ENCODE peak calls at places on chromosomes 13 and 19, in four cellular contexts. K is heart left ventricle, W is adrenal gland, U is AG09319. M is an unnamed sample.

GRCh38 chr13:49308104-49308875 is 60.6 kb downstream of the CDADC1 start:
- DNase-seq in U (peak; percentile 14), W (no peak), K (peak; percentile 78), M (no peak)

GRCh38 chr19:5484398-5485285 is 29.4 kb downstream of the ZNRF4 start:
- DNase-seq in W (no peak), K (no peak), U (no peak), M (no peak)

GRCh38 chr19:31139871-31140505 is 209.2 kb downstream of the TSHZ3 start:
- DNase-seq in W (no peak), U (no peak), K (no peak), M (peak; percentile 52)

GRCh38 chr13:70568571-70568970 is 460.3 kb upstream of the KLHL1 start:
- DNase-seq in W (peak; percentile 18), K (no peak), U (no peak), M (peak; percentile 0)

GRCh38 chr13:104976964-104977363 is 1558.5 kb downstream of the EFNB2 start:
- DNase-seq in K (no peak), W (no peak), U (no peak), M (no peak)

GRCh38 chr19:1315470-1316166 is 29.9 kb downstream of the EFNA2 start:
- DNase-seq in K (peak; percentile 41), U (no peak), W (peak; percentile 68), M (no peak)

GRCh38 chr19:4108767-4109625 is 14.9 kb downstream of the MAP2K2 start:
- DNase-seq in U (no peak), W (no peak), K (no peak), M (no peak)

GRCh38 chr19:36963262-36963661 is 47.1 kb downstream of the ZNF568 start:
- DNase-seq in K (no peak), U (no peak), W (no peak), M (no peak)

GRCh38 chr13:95480131-95480545 is 72.4 kb upstream of the CLDN10 start:
- DNase-seq in K (no peak), U (no peak), W (peak; percentile 33), M (no peak)

GRCh38 chr19:12838182-12838890 is at the start of gene MAST1:
- DNase-seq in U (no peak), K (no peak), W (peak; percentile 54), M (no peak)

GRCh38 chr13:88005188-88005587 is 334.0 kb downstream of the SLITRK5 start:
- DNase-seq in K (no peak), U (no peak), W (no peak), M (no peak)
- TF ChIP-seq CTCF in K (no peak), U (peak; percentile 16), W (no peak), M (no peak)

GRCh38 chr19:48713041-48713863 is 6.3 kb downstream of the MAMSTR start:
- DNase-seq in U (no peak), W (peak; percentile 48), K (peak; percentile 27), M (no peak)
- TF ChIP-seq CTCF in U (peak; percentile 1), W (no peak), K (no peak), M (peak; percentile 36)

GRCh38 chr19:45112111-45112827 is 19.3 kb downstream of the PPP1R37 start:
- DNase-seq in K (no peak), U (no peak), W (no peak), M (no peak)
- TF ChIP-seq CTCF in K (no peak), U (no peak), W (no peak), M (no peak)

DNA sequence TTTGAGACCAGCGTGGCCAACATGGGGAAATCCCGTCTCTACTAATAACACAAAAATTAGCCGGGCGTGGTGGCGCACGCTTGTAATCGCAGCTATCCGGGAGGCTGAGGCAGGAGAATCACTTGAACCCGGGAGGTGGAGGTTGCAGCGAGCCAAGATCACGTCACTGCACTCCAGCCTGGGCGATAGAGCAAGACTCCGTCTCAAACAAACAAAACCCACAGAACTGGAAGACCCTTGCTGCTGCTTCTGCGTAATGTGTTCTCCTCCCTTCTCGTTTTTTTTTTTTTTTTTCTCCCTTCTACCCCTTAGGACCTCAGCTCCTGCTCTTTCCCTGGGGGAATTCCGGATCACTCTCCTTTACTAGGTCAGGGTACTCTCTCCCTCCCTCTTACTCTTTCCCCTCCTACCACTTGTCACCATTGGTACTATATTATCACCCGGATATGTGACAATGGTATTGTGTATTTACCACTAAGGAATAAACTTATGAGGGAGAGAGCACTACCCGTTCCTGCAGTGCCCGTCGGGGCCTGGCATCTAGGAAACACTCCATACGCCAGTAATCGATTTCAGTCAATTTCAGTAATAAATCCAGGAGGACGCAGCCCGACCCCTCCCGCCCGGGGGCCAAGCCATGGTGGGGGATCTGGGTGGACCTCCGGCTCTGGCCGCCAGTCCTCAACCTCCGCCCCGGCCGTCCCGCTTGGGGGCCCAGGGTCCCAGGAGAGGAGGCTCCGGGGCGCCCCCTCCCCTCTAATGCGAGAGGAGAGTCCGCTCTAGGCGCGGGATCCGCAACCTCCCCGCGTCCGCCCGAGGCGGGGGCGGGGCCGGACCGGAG is 423 bp upstream of the GARRE1 start:
- DNase-seq in W (peak; percentile 91), K (peak; percentile 90), U (no peak), M (no peak)
- TF ChIP-seq CTCF in W (no peak), K (no peak), U (no peak), M (no peak)

GRCh38 chr19:41626278-41626677 is 596 bp downstream of the CEACAM4 start:
- DNase-seq in W (no peak), U (no peak), K (no peak), M (no peak)

GRCh38 chr19:41627966-41628675 is 1.2 kb upstream of the CEACAM4 start:
- DNase-seq in W (no peak), K (no peak), U (no peak), M (no peak)

GRCh38 chr19:41623360-41623759 is 3.5 kb downstream of the CEACAM4 start:
- DNase-seq in K (no peak), U (no peak), W (no peak), M (no peak)

GRCh38 chr19:41624515-41624914 is 2.4 kb downstream of the CEACAM4 start:
- DNase-seq in K (no peak), U (no peak), W (no peak), M (no peak)

GRCh38 chr19:41626877-41627276 is at the start of gene CEACAM4:
- DNase-seq in K (peak; percentile 49), W (peak; percentile 27), U (no peak), M (no peak)
- TF ChIP-seq CTCF in K (no peak), W (no peak), U (no peak), M (no peak)

DNA sequence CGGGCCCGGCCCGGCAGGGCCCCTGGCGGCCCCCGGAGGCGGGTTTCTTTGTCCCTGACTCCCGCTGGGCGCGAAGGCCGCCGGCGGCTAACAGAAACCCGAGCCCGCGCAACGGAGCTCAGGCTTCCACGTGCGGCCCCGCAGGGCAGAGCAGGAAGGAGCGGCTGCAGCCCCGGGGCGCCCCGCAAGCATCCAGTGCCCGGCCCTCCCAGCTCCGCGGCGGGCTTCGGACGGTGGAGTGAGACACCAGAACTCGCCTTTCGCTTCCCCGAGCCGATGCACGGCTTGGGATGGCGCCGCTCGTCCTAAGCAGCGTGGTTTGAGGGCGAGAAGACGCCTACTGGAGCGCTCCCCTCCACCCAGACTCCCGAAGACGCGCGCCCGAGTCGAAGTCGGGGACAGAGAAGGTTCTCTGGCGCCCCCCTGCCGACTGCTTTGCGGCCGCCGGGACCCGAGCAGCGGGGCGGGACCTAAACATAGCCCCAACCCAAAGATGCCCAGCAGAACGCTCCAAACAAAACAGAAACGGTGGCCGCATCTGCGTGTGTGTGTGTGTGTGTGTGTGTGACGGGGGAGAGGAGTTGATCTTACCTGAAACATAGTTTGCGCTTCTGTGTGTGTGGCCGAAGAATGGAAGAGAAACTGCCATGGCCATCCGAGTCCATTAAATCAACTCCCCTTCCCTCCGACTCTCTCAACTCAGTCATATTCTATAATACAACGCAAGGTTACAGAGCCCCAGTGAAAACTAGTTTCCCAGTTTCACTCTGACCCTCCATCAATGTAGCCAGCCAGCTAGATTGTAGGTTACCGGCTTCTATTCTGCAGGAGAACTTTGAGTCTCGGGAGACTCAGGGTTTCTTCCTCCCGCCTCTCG is 629 bp upstream of the FGF9 start:
- DNase-seq in W (peak; percentile 71), U (no peak), K (peak; percentile 63), M (no peak)
- TF ChIP-seq CTCF in W (peak; percentile 7), U (peak; percentile 19), K (no peak), M (peak; percentile 35)

DNA sequence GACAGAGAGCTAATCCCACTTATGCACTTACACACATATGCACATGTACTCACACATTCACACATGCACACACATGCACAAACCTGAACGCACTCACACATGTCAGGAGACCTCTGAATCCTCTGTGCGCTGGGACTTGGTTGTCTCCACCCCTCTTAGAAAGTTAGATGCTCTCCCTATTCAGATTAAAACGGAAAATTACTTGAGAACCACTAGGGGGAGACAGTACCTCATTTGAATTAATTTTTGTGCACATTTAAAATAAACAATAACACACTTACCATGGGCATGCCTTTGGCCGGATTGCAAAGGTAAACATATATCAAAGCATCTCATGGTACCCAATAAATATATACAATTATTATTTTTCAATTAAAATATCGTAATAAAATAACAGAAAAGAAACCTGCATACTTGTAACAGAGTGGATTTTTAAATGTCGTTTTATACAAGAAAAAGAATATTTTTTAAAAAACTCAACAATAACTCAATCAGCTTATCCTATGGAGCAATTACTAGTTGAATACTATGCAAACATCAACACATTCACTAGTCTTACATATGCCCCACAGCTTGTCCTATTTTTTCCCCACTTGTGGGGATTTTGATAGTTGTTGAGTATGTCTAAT is 9.5 kb upstream of the LILRB4 start:
- DNase-seq in K (no peak), W (no peak), U (no peak), M (no peak)
- TF ChIP-seq CTCF in K (peak; percentile 56), W (peak; percentile 47), U (peak; percentile 5), M (peak; percentile 33)

DNA sequence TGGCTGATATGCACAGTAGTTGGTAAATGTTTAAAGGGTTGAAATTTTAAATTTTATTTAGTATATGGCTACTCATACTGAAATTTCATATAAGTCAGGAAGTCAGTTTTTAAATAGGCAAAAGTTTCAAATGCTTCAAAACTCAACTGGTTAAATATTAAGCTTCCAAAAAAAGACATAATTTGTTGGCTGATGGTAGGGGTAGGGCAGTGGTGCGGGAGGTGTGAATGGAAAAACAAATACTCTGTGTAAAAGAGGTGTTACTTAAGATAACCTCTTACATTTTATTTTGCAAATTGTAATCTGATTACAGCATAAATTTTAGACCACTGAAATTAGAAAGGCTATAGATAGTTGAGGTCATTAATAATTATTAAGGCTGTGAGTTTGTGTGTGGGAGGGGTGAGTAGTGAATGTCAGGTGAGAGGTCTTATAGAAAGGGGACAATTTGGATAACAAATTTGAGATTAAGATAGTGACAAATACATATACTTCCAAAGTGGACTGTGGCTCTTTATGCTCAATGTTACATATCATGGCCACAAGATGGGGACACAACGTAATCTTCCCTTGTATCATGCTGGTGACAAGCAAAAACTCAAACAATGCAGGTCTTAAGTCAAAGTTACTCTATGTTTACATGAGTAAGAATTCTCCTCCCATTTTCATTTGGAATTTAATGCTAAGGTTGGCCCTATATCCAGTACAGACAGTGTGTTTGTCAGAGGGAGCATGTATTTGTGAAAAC is 36.6 kb upstream of the OXGR1 start:
- DNase-seq in U (no peak), K (no peak), W (no peak), M (no peak)
- TF ChIP-seq CTCF in U (peak; percentile 23), K (no peak), W (peak; percentile 38), M (peak; percentile 36)